ENCODE peak calls at places on chromosomes 16 and 17, in six cellular contexts. One of them, this sample, is unnamed.

GRCh38 chr17:71922439-71922838 is 198.4 kb upstream of the SOX9 start:
- DNase-seq in epithelial cell of esophagus: peak; percentile 85
- DNase-seq in neural progenitor cell: no peak
- DNase-seq in tibial nerve: no peak
- DNase-seq in dorsolateral prefrontal cortex: no peak
- DNase-seq in psoas muscle: no peak
- DNase-seq in this sample: peak; percentile 69

GRCh38 chr16:19419691-19420060 is 2.0 kb downstream of the TMC5 start:
- DNase-seq in tibial nerve: no peak
- DNase-seq in epithelial cell of esophagus: peak; percentile 89
- DNase-seq in neural progenitor cell: no peak
- DNase-seq in dorsolateral prefrontal cortex: no peak
- DNase-seq in psoas muscle: no peak
- DNase-seq in this sample: peak; percentile 87

GRCh38 chr17:42270175-42270545 is 6.0 kb downstream of the STAT5B start:
- DNase-seq in epithelial cell of esophagus: no peak
- DNase-seq in dorsolateral prefrontal cortex: no peak
- DNase-seq in tibial nerve: no peak
- DNase-seq in neural progenitor cell: no peak
- DNase-seq in psoas muscle: no peak
- DNase-seq in this sample: no peak

GRCh38 chr17:2635241-2635640 is 41.8 kb downstream of the PAFAH1B1 start:
- DNase-seq in epithelial cell of esophagus: no peak
- DNase-seq in dorsolateral prefrontal cortex: no peak
- DNase-seq in psoas muscle: no peak
- DNase-seq in neural progenitor cell: no peak
- DNase-seq in tibial nerve: no peak
- DNase-seq in this sample: no peak

GRCh38 chr17:43545383-43545632 is 832 bp downstream of the ETV4 start:
- DNase-seq in psoas muscle: no peak
- DNase-seq in tibial nerve: no peak
- DNase-seq in neural progenitor cell: no peak
- DNase-seq in dorsolateral prefrontal cortex: no peak
- DNase-seq in epithelial cell of esophagus: peak; percentile 27
- DNase-seq in this sample: no peak

GRCh38 chr16:75402174-75402820 is 31.0 kb downstream of the CFDP1 start:
- DNase-seq in tibial nerve: no peak
- DNase-seq in neural progenitor cell: no peak
- DNase-seq in epithelial cell of esophagus: peak; percentile 80
- DNase-seq in dorsolateral prefrontal cortex: no peak
- DNase-seq in psoas muscle: no peak
- DNase-seq in this sample: no peak

GRCh38 chr16:52592216-52592592 is 45.3 kb upstream of the TOX3 start:
- DNase-seq in neural progenitor cell: no peak
- DNase-seq in tibial nerve: no peak
- DNase-seq in epithelial cell of esophagus: no peak
- DNase-seq in psoas muscle: no peak
- DNase-seq in dorsolateral prefrontal cortex: no peak
- DNase-seq in this sample: no peak

GRCh38 chr16:59566446-59566845 is 832.3 kb upstream of the GOT2 start:
- DNase-seq in psoas muscle: no peak
- DNase-seq in epithelial cell of esophagus: no peak
- DNase-seq in dorsolateral prefrontal cortex: no peak
- DNase-seq in neural progenitor cell: no peak
- DNase-seq in tibial nerve: no peak
- DNase-seq in this sample: peak; percentile 21

GRCh38 chr16:13994239-13995106 is 74.5 kb downstream of the ERCC4 start:
- DNase-seq in psoas muscle: peak; percentile 64
- DNase-seq in dorsolateral prefrontal cortex: no peak
- DNase-seq in neural progenitor cell: no peak
- DNase-seq in epithelial cell of esophagus: no peak
- DNase-seq in tibial nerve: no peak
- DNase-seq in this sample: no peak

GRCh38 chr17:21295036-21295952 is 10.8 kb downstream of the MAP2K3 start:
- DNase-seq in tibial nerve: no peak
- DNase-seq in psoas muscle: no peak
- DNase-seq in dorsolateral prefrontal cortex: no peak
- DNase-seq in epithelial cell of esophagus: peak; percentile 39
- DNase-seq in neural progenitor cell: no peak
- DNase-seq in this sample: no peak

GRCh38 chr17:34154916-34155730 is 100.0 kb upstream of the CCL2 start:
- DNase-seq in epithelial cell of esophagus: no peak
- DNase-seq in dorsolateral prefrontal cortex: no peak
- DNase-seq in tibial nerve: no peak
- DNase-seq in psoas muscle: no peak
- DNase-seq in neural progenitor cell: peak; percentile 31
- DNase-seq in this sample: no peak

GRCh38 chr17:4897198-4897657 is 2.1 kb upstream of the C17orf107 start:
- DNase-seq in epithelial cell of esophagus: no peak
- DNase-seq in psoas muscle: peak; percentile 35
- DNase-seq in tibial nerve: no peak
- DNase-seq in neural progenitor cell: no peak
- DNase-seq in dorsolateral prefrontal cortex: no peak
- DNase-seq in this sample: no peak

GRCh38 chr17:31535581-31535981 is 144.1 kb downstream of the RAB11FIP4 start:
- DNase-seq in epithelial cell of esophagus: no peak
- DNase-seq in tibial nerve: no peak
- DNase-seq in psoas muscle: no peak
- DNase-seq in neural progenitor cell: no peak
- DNase-seq in dorsolateral prefrontal cortex: no peak
- DNase-seq in this sample: no peak

GRCh38 chr16:15953477-15953876 is 4.1 kb downstream of the ABCC1 start:
- DNase-seq in psoas muscle: no peak
- DNase-seq in tibial nerve: no peak
- DNase-seq in dorsolateral prefrontal cortex: no peak
- DNase-seq in neural progenitor cell: no peak
- DNase-seq in epithelial cell of esophagus: no peak
- DNase-seq in this sample: no peak

GRCh38 chr16:3348547-3349167 is 7.0 kb upstream of the OR2C1 start:
- DNase-seq in epithelial cell of esophagus: no peak
- DNase-seq in tibial nerve: no peak
- DNase-seq in neural progenitor cell: no peak
- DNase-seq in psoas muscle: no peak
- DNase-seq in dorsolateral prefrontal cortex: no peak
- DNase-seq in this sample: no peak

GRCh38 chr16:23496826-23497542 is 13.3 kb downstream of the GGA2 start:
- DNase-seq in psoas muscle: no peak
- DNase-seq in tibial nerve: peak; percentile 52
- DNase-seq in dorsolateral prefrontal cortex: no peak
- DNase-seq in neural progenitor cell: no peak
- DNase-seq in epithelial cell of esophagus: peak; percentile 79
- DNase-seq in this sample: peak; percentile 62

GRCh38 chr16:4306439-4307214 is 9.2 kb upstream of the GLIS2 start:
- DNase-seq in neural progenitor cell: peak; percentile 45
- DNase-seq in dorsolateral prefrontal cortex: no peak
- DNase-seq in tibial nerve: no peak
- DNase-seq in epithelial cell of esophagus: no peak
- DNase-seq in psoas muscle: no peak
- DNase-seq in this sample: no peak

GRCh38 chr17:70613681-70614080 is 444.3 kb downstream of the KCNJ2 start:
- DNase-seq in psoas muscle: no peak
- DNase-seq in tibial nerve: no peak
- DNase-seq in dorsolateral prefrontal cortex: no peak
- DNase-seq in epithelial cell of esophagus: peak; percentile 40
- DNase-seq in neural progenitor cell: no peak
- DNase-seq in this sample: no peak

GRCh38 chr16:79843631-79844043 is 243.1 kb upstream of the MAF start:
- DNase-seq in psoas muscle: no peak
- DNase-seq in tibial nerve: no peak
- DNase-seq in neural progenitor cell: no peak
- DNase-seq in dorsolateral prefrontal cortex: no peak
- DNase-seq in epithelial cell of esophagus: peak; percentile 45
- DNase-seq in this sample: no peak

DNA sequence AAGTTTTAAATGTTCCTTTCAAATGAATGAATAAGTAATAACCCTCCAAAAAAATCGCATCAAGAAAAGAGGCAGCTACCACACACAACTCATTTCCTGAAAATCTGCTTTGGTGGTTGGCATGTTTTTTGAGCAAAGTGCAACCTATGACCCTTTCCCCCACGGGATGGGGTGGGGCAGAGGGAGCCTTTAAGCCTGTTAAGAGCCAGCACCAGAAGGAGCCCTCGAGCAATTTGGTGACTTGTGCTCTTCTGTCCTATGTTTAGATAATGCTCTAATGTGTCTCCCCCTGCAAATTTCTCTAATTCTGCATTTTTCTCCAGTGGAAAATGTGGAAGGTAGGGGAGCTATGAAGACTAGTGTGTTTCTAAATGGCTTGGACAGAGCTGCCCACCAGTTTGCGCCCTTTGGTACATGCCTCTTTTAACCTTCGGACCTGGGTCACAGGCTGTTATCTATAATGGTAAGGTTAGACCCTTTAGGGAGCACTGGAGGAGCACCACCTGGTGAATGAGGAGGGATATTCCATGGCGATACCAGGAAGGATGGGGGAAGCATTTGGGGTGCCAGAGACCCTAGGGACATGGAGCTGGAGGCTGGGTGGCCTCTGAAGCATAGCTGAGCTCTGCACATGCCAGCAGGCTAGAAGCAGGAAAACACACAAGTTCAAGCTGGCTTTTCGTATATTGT is 1.6 kb downstream of the PYCARD start:
- DNase-seq in epithelial cell of esophagus: peak; percentile 41
- DNase-seq in neural progenitor cell: no peak
- DNase-seq in psoas muscle: no peak
- DNase-seq in dorsolateral prefrontal cortex: no peak
- DNase-seq in tibial nerve: no peak
- DNase-seq in this sample: peak; percentile 36
- TF ChIP-seq CTCF in epithelial cell of esophagus: no peak
- TF ChIP-seq CTCF in neural progenitor cell: no peak
- TF ChIP-seq CTCF in psoas muscle: no peak
- TF ChIP-seq CTCF in dorsolateral prefrontal cortex: no peak
- TF ChIP-seq CTCF in tibial nerve: no peak
- TF ChIP-seq CTCF in this sample: no peak

GRCh38 chr17:77212833-77213777 is 72.3 kb downstream of the SEC14L1 start:
- DNase-seq in tibial nerve: no peak
- DNase-seq in neural progenitor cell: no peak
- DNase-seq in epithelial cell of esophagus: no peak
- DNase-seq in psoas muscle: no peak
- DNase-seq in dorsolateral prefrontal cortex: no peak
- DNase-seq in this sample: no peak

GRCh38 chr17:77214328-77214727 is 73.6 kb downstream of the SEC14L1 start:
- DNase-seq in neural progenitor cell: no peak
- DNase-seq in dorsolateral prefrontal cortex: no peak
- DNase-seq in psoas muscle: no peak
- DNase-seq in tibial nerve: no peak
- DNase-seq in epithelial cell of esophagus: no peak
- DNase-seq in this sample: no peak

GRCh38 chr17:77213778-77214132 is 73.0 kb downstream of the SEC14L1 start:
- DNase-seq in epithelial cell of esophagus: no peak
- DNase-seq in tibial nerve: no peak
- DNase-seq in dorsolateral prefrontal cortex: no peak
- DNase-seq in psoas muscle: no peak
- DNase-seq in neural progenitor cell: no peak
- DNase-seq in this sample: no peak

GRCh38 chr17:77215281-77215680 is 74.5 kb downstream of the SEC14L1 start:
- DNase-seq in neural progenitor cell: no peak
- DNase-seq in epithelial cell of esophagus: no peak
- DNase-seq in tibial nerve: no peak
- DNase-seq in psoas muscle: no peak
- DNase-seq in dorsolateral prefrontal cortex: no peak
- DNase-seq in this sample: no peak

DNA sequence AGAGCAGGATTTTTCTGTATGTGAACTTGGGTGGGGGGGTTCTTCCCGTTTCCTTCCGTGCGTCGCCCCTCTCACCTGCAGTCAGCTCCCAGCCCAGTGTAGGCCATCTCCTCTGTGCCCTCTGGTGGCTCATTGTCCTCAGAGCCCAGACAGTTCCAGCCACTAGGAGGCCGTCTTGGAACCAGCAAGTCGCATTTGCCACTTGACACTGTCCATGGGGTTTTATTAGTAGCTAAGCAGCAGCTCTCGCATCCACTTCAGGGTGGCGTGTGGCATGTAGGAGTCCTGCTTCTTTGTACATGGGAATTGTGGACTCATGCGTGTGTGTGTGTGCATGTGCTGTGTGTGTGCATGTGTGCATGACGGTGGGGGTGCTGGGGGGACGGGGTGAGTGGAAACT is 74.0 kb downstream of the SEC14L1 start:
- DNase-seq in psoas muscle: peak; percentile 70
- DNase-seq in tibial nerve: no peak
- DNase-seq in epithelial cell of esophagus: peak; percentile 41
- DNase-seq in neural progenitor cell: peak; percentile 70
- DNase-seq in dorsolateral prefrontal cortex: peak; percentile 77
- DNase-seq in this sample: peak; percentile 52
- TF ChIP-seq CTCF in psoas muscle: peak; percentile 53
- TF ChIP-seq CTCF in tibial nerve: peak; percentile 56
- TF ChIP-seq CTCF in epithelial cell of esophagus: peak; percentile 62
- TF ChIP-seq CTCF in neural progenitor cell: peak; percentile 66
- TF ChIP-seq CTCF in dorsolateral prefrontal cortex: peak; percentile 70
- TF ChIP-seq CTCF in this sample: peak; percentile 43

GRCh38 chr16:984106-984505 is 2.5 kb downstream of the SOX8 start:
- DNase-seq in epithelial cell of esophagus: no peak
- DNase-seq in tibial nerve: no peak
- DNase-seq in neural progenitor cell: peak; percentile 29
- DNase-seq in psoas muscle: no peak
- DNase-seq in dorsolateral prefrontal cortex: no peak
- DNase-seq in this sample: no peak
- TF ChIP-seq CTCF in epithelial cell of esophagus: no peak
- TF ChIP-seq CTCF in tibial nerve: no peak
- TF ChIP-seq CTCF in neural progenitor cell: no peak
- TF ChIP-seq CTCF in psoas muscle: no peak
- TF ChIP-seq CTCF in dorsolateral prefrontal cortex: no peak
- TF ChIP-seq CTCF in this sample: no peak

GRCh38 chr17:16215273-16215964 is at the start of gene NCOR1:
- DNase-seq in neural progenitor cell: peak; percentile 98
- DNase-seq in dorsolateral prefrontal cortex: peak; percentile 76
- DNase-seq in tibial nerve: peak; percentile 80
- DNase-seq in psoas muscle: peak; percentile 97
- DNase-seq in epithelial cell of esophagus: peak; percentile 96
- DNase-seq in this sample: peak; percentile 95

GRCh38 chr17:16214190-16215001 is 938 bp downstream of the NCOR1 start:
- DNase-seq in psoas muscle: no peak
- DNase-seq in neural progenitor cell: peak; percentile 13
- DNase-seq in tibial nerve: no peak
- DNase-seq in epithelial cell of esophagus: peak; percentile 31
- DNase-seq in dorsolateral prefrontal cortex: no peak
- DNase-seq in this sample: peak; percentile 40

GRCh38 chr17:16215002-16215272 is 397 bp downstream of the NCOR1 start:
- DNase-seq in neural progenitor cell: peak; percentile 75
- DNase-seq in psoas muscle: peak; percentile 75
- DNase-seq in tibial nerve: peak; percentile 24
- DNase-seq in epithelial cell of esophagus: peak; percentile 48
- DNase-seq in dorsolateral prefrontal cortex: no peak
- DNase-seq in this sample: no peak

GRCh38 chr17:16212793-16213192 is 2.5 kb downstream of the NCOR1 start:
- DNase-seq in epithelial cell of esophagus: no peak
- DNase-seq in tibial nerve: no peak
- DNase-seq in dorsolateral prefrontal cortex: no peak
- DNase-seq in neural progenitor cell: no peak
- DNase-seq in psoas muscle: no peak
- DNase-seq in this sample: no peak

GRCh38 chr17:16211601-16212000 is 3.7 kb downstream of the NCOR1 start:
- DNase-seq in psoas muscle: no peak
- DNase-seq in tibial nerve: no peak
- DNase-seq in neural progenitor cell: no peak
- DNase-seq in epithelial cell of esophagus: no peak
- DNase-seq in dorsolateral prefrontal cortex: no peak
- DNase-seq in this sample: no peak
- TF ChIP-seq CTCF in psoas muscle: no peak
- TF ChIP-seq CTCF in tibial nerve: no peak
- TF ChIP-seq CTCF in neural progenitor cell: no peak
- TF ChIP-seq CTCF in epithelial cell of esophagus: no peak
- TF ChIP-seq CTCF in dorsolateral prefrontal cortex: no peak
- TF ChIP-seq CTCF in this sample: no peak